ENCODE peak calls at places on chromosome X, in nine cellular contexts. M is PC-3, P is GM23248, T is K562, N is H1, X is H9, V is fibroblast of lung, H is HCT116, Y is neuronal stem cell. E is an unnamed sample.

GRCh38 chrX:119015407-119016242 is 41.2 kb downstream of the LONRF3 start:
- DNase-seq in M (peak; percentile 98), P (peak; percentile 87), T (peak; percentile 56), N (no peak), X (no peak), V (peak; percentile 70), H (peak; percentile 35), Y (no peak), E (peak; percentile 92)

GRCh38 chrX:140713174-140713539 is 3.6 kb downstream of the LINC00632 start:
- DNase-seq in M (no peak), P (no peak), T (no peak), N (no peak), X (no peak), V (no peak), H (no peak), Y (no peak), E (no peak)

GRCh38 chrX:103629295-103630170 is 758 bp downstream of the TCEAL1 start:
- DNase-seq in M (peak; percentile 75), P (peak; percentile 73), T (peak; percentile 67), N (no peak), X (peak; percentile 90), V (peak; percentile 77), H (no peak), Y (peak; percentile 51), E (peak; percentile 55)

GRCh38 chrX:103913356-103914020 is 48.9 kb upstream of the TMSB15B start:
- DNase-seq in M (peak; percentile 2), P (peak; percentile 11), T (no peak), N (no peak), X (peak; percentile 31), V (no peak), H (no peak), Y (no peak), E (no peak)

GRCh38 chrX:19661977-19662376 is 146.7 kb upstream of the MAP3K15 start:
- DNase-seq in M (no peak), P (peak; percentile 65), T (no peak), N (no peak), X (no peak), V (peak; percentile 50), H (no peak), Y (no peak), E (no peak)

GRCh38 chrX:152641996-152642395 is 4.3 kb downstream of the GABRQ start:
- DNase-seq in M (peak; percentile 31), P (peak; percentile 21), T (peak; percentile 63), N (no peak), X (peak; percentile 61), V (peak; percentile 0), H (no peak), Y (peak; percentile 18), E (peak; percentile 67)

GRCh38 chrX:133776072-133776471 is 209.3 kb downstream of the GPC3 start:
- DNase-seq in M (peak; percentile 49), P (no peak), T (peak; percentile 21), N (peak; percentile 5), X (peak; percentile 44), V (peak; percentile 9), H (no peak), Y (no peak), E (peak; percentile 70)

GRCh38 chrX:124217289-124218251 is 114.9 kb upstream of the TEX13D start:
- DNase-seq in M (peak; percentile 80), P (peak; percentile 57), T (peak; percentile 14), N (no peak), X (peak; percentile 52), V (no peak), H (no peak), Y (peak; percentile 53), E (no peak)

GRCh38 chrX:17668929-17669328 is 68.4 kb upstream of the SCML1 start:
- DNase-seq in M (no peak), P (no peak), T (no peak), N (no peak), X (no peak), V (no peak), H (no peak), Y (no peak), E (no peak)

GRCh38 chrX:17052776-17053175 is 106.3 kb downstream of the REPS2 start:
- DNase-seq in M (no peak), P (no peak), T (no peak), N (no peak), X (no peak), V (no peak), H (no peak), Y (no peak), E (no peak)

GRCh38 chrX:2388669-2389068 is 112.1 kb downstream of the DHRSX start:
- DNase-seq in M (no peak), P (no peak), T (no peak), N (no peak), X (no peak), V (no peak), H (no peak), Y (no peak), E (no peak)

GRCh38 chrX:38374431-38374830 is 22.0 kb downstream of the OTC start:
- DNase-seq in M (no peak), P (no peak), T (no peak), N (no peak), X (no peak), V (no peak), H (no peak), Y (no peak), E (no peak)

GRCh38 chrX:130393451-130394074 is 8.1 kb upstream of the GPR119 start:
- DNase-seq in M (peak; percentile 74), P (peak; percentile 67), T (peak; percentile 57), N (peak; percentile 3), X (peak; percentile 57), V (peak; percentile 50), H (peak; percentile 18), Y (no peak), E (peak; percentile 46)

GRCh38 chrX:43349363-43349762 is 306.7 kb upstream of the MAOA start:
- DNase-seq in M (peak; percentile 55), P (peak; percentile 44), T (peak; percentile 40), N (no peak), X (peak; percentile 76), V (peak; percentile 28), H (peak; percentile 28), Y (peak; percentile 0), E (peak; percentile 77)

GRCh38 chrX:15328821-15329220 is 6.5 kb downstream of the PIGA start:
- DNase-seq in M (no peak), P (no peak), T (no peak), N (no peak), X (no peak), V (no peak), H (no peak), Y (no peak), E (no peak)

GRCh38 chrX:141879616-141880015 is 24.1 kb upstream of the MAGEC1 start:
- DNase-seq in M (peak; percentile 32), P (no peak), T (no peak), N (no peak), X (no peak), V (no peak), H (no peak), Y (no peak), E (no peak)

GRCh38 chrX:47623540-47624027 is 3.9 kb upstream of the SYN1 start:
- DNase-seq in M (no peak), P (peak; percentile 76), T (no peak), N (peak; percentile 73), X (peak; percentile 94), V (peak; percentile 76), H (no peak), Y (peak; percentile 56), E (no peak)

DNA sequence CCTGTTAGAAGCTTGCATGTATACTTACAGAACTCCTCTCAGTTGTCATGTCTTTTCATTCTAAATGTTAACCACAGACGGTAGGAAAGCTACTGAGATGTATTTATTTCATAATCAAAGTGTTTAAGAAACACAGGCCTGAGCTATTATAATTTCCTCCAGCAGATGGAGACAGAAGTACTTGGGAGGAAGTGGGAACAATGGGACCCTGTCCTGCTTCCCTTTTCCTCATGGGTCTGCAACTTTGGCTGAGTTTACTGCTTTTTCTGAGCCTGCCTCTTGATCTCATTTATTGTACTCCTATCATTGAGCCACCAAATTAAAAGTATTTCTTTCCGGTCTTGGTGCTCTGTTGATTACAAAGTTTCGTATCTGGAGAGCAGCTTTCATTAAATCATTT is 67.7 kb upstream of the SPANXN2 start:
- DNase-seq in M (peak; percentile 63), P (peak; percentile 27), T (peak; percentile 1), N (no peak), X (no peak), V (peak; percentile 16), H (no peak), Y (peak; percentile 0), E (peak; percentile 76)
- H2AFZ ChIP-seq in M (peak overlapping the region; percentile 26), P (no peak overlapping the region), T (no peak overlapping the region), N (no peak overlapping the region), X (no peak overlapping the region), V (no peak overlapping the region), H (no peak overlapping the region), Y (no peak overlapping the region), E (no peak overlapping the region)

DNA sequence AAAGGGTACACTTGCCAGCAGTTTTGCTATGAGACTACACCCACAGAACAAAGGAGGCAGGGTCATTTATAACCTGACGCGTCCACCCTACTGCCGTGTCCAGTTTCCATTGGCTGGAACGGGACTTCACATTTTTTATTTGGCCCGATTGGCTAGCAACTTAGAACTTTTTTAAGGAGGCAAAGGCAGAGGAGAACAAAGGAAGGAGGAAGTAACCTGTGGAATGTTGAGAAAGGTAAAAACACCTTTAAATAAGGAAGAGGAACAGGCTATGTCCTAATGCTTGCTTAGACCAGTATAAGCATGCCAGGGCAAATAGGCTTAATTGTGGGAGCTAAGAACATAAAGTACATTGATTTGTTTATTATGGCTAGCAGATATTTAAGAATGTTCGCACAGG is 18.7 kb downstream of the KDM6A start:
- DNase-seq in M (no peak), P (no peak), T (no peak), N (no peak), X (no peak), V (no peak), H (no peak), Y (no peak), E (no peak)
- H3K4me1 ChIP-seq in M (no peaks in the 10 kb centered on the region), P (no peaks in the 10 kb centered on the region), T (peaks cover 2% of the 10 kb centered on the region), N (no peaks in the 10 kb centered on the region), X (no peaks in the 10 kb centered on the region), V (no peaks in the 10 kb centered on the region), H (peaks cover 16% of the 10 kb centered on the region), Y (no peaks in the 10 kb centered on the region), E (peaks cover 3% of the 10 kb centered on the region)

DNA sequence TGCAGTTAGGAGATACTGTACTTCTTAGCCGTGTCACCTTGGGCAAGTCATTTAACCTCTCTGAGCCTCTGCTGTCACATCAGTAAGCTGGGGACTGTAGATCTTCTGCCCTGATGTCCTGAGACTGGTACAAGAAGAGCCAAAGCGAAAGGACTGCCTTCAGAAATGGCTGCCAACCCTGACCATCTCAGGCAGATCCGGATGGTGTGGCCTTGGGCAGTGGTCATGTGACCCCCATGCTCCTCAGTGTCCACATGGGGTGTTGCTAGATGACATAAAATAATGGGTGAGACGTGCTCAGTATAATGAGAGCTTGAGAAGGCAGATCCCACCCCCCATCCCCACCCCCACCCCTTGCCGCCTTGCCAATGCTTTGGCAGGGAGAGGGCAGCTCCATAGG is 60.4 kb upstream of the MTM1 start:
- DNase-seq in M (no peak), P (peak; percentile 9), T (no peak), N (no peak), X (no peak), V (no peak), H (no peak), Y (no peak), E (no peak)
- H3K9ac ChIP-seq in M (no peak overlapping the region), P (peak overlapping the region; percentile 47), T (no peak overlapping the region), N (no peak overlapping the region), X (peak overlapping the region; percentile 33), V (no peak overlapping the region), H (no peak overlapping the region), Y (no peak overlapping the region), E (no peak overlapping the region)

DNA sequence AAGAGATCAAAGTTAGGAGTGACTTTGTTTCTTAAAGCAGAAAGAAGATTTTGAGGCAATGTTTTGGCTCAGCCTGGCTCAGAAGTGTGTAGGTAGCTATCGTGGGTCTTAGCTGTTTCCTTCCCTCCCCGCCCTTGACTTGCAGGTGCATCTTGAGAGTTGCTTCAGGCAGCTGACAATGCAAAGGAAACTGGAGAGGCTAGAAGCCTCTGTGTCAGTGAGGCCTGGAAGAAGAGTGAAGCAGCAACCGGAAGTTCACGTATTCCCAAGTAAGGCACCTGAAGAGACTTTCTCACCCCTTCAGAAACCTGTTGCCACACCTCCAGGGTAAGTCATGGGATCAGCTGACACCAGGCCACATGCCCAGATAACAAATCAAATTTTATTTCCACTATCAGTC is 10.6 kb upstream of the XKRX start:
- DNase-seq in M (no peak), P (no peak), T (no peak), N (no peak), X (peak; percentile 28), V (no peak), H (no peak), Y (no peak), E (no peak)
- H2AFZ ChIP-seq in M (no peak overlapping the region), P (no peak overlapping the region), T (no peak overlapping the region), N (peak overlapping the region; percentile 32), X (no peak overlapping the region), V (no peak overlapping the region), H (no peak overlapping the region), Y (no peak overlapping the region), E (peak overlapping the region; percentile 43)

E was measured in Karpas-422.